ENCODE peak calls at places on chromosomes 4 and X, in eight cellular contexts. One of them, this sample, is unnamed. For H3K36me3 and H3K4me1, the result is how much of the 10 kb centered on the place peaks cover.

GRCh38 chr4:99052902-99053301 is 35.7 kb downstream of the ADH5 start:
- DNase-seq in psoas muscle: no peak
- DNase-seq in endothelial cell of umbilical vein: no peak
- DNase-seq in breast epithelium: no peak
- DNase-seq in uterus: no peak
- DNase-seq in tibial artery: no peak
- DNase-seq in mammary epithelial cell: no peak
- DNase-seq in right atrium auricular region: no peak
- DNase-seq in this sample: no peak

GRCh38 chr4:54229631-54230478 is 762 bp downstream of the PDGFRA start:
- DNase-seq in right atrium auricular region: no peak
- DNase-seq in endothelial cell of umbilical vein: no peak
- DNase-seq in breast epithelium: peak
- DNase-seq in mammary epithelial cell: no peak
- DNase-seq in tibial artery: no peak
- DNase-seq in uterus: no peak
- DNase-seq in psoas muscle: peak
- DNase-seq in this sample: no peak

GRCh38 chr4:184959309-184959708 is 59.0 kb upstream of the HELT start:
- DNase-seq in uterus: no peak
- DNase-seq in right atrium auricular region: peak
- DNase-seq in breast epithelium: no peak
- DNase-seq in psoas muscle: no peak
- DNase-seq in endothelial cell of umbilical vein: no peak
- DNase-seq in mammary epithelial cell: no peak
- DNase-seq in tibial artery: no peak
- DNase-seq in this sample: no peak

GRCh38 chr4:124851741-124852140 is 139.2 kb upstream of the ANKRD50 start:
- DNase-seq in tibial artery: no peak
- DNase-seq in psoas muscle: no peak
- DNase-seq in right atrium auricular region: no peak
- DNase-seq in uterus: no peak
- DNase-seq in endothelial cell of umbilical vein: no peak
- DNase-seq in mammary epithelial cell: no peak
- DNase-seq in breast epithelium: no peak
- DNase-seq in this sample: no peak

GRCh38 chr4:176886135-176886534 is 93.4 kb upstream of the VEGFC start:
- DNase-seq in psoas muscle: no peak
- DNase-seq in right atrium auricular region: no peak
- DNase-seq in tibial artery: no peak
- DNase-seq in mammary epithelial cell: no peak
- DNase-seq in breast epithelium: no peak
- DNase-seq in uterus: no peak
- DNase-seq in endothelial cell of umbilical vein: no peak
- DNase-seq in this sample: no peak

GRCh38 chrX:11765449-11765848 is 7.4 kb downstream of the MSL3 start:
- DNase-seq in breast epithelium: no peak
- DNase-seq in tibial artery: no peak
- DNase-seq in mammary epithelial cell: no peak
- DNase-seq in psoas muscle: no peak
- DNase-seq in right atrium auricular region: no peak
- DNase-seq in uterus: no peak
- DNase-seq in endothelial cell of umbilical vein: no peak
- DNase-seq in this sample: no peak

GRCh38 chr4:74444891-74445642 is at the start of gene AREG:
- DNase-seq in right atrium auricular region: peak
- DNase-seq in tibial artery: peak
- DNase-seq in psoas muscle: peak
- DNase-seq in breast epithelium: peak
- DNase-seq in endothelial cell of umbilical vein: peak
- DNase-seq in mammary epithelial cell: peak
- DNase-seq in uterus: peak
- DNase-seq in this sample: peak

GRCh38 chr4:113617195-113617594 is 144.3 kb downstream of the CAMK2D start:
- DNase-seq in right atrium auricular region: no peak
- DNase-seq in mammary epithelial cell: no peak
- DNase-seq in uterus: no peak
- DNase-seq in tibial artery: no peak
- DNase-seq in endothelial cell of umbilical vein: no peak
- DNase-seq in breast epithelium: no peak
- DNase-seq in psoas muscle: no peak
- DNase-seq in this sample: no peak

GRCh38 chr4:113825272-113825671 is 63.7 kb upstream of the CAMK2D start:
- DNase-seq in psoas muscle: no peak
- DNase-seq in tibial artery: no peak
- DNase-seq in right atrium auricular region: no peak
- DNase-seq in endothelial cell of umbilical vein: no peak
- DNase-seq in uterus: no peak
- DNase-seq in mammary epithelial cell: no peak
- DNase-seq in breast epithelium: no peak
- DNase-seq in this sample: no peak

GRCh38 chrX:152903589-152903988 is 5.7 kb downstream of the ZNF185 start:
- DNase-seq in endothelial cell of umbilical vein: no peak
- DNase-seq in uterus: no peak
- DNase-seq in breast epithelium: no peak
- DNase-seq in right atrium auricular region: no peak
- DNase-seq in mammary epithelial cell: no peak
- DNase-seq in psoas muscle: peak
- DNase-seq in tibial artery: no peak
- DNase-seq in this sample: no peak

GRCh38 chr4:179125870-179126269 is 1683.6 kb upstream of the AGA start:
- DNase-seq in breast epithelium: no peak
- DNase-seq in uterus: no peak
- DNase-seq in tibial artery: no peak
- DNase-seq in right atrium auricular region: no peak
- DNase-seq in mammary epithelial cell: no peak
- DNase-seq in endothelial cell of umbilical vein: no peak
- DNase-seq in psoas muscle: no peak
- DNase-seq in this sample: no peak

DNA sequence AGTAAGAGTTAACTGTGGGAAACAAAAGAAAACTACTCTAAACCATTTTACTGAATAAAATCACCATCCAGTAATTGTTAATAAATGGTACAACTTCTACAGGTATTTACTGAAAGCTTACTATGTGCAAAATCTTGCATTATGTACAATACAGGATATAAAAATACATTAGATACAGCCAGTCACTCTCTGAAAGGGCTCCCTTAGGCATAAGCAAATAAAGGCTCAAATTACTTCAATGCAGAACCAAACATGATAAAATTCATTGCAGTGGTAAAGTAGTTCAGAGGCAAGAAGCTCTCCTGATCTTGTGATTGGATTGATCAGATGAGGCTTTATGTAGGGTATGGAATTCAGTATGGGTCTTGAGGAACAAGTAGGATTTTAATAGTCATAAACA is 100.2 kb downstream of the KLHL13 start:
- DNase-seq in uterus: no peak
- DNase-seq in mammary epithelial cell: no peak
- DNase-seq in right atrium auricular region: no peak
- DNase-seq in breast epithelium: no peak
- DNase-seq in psoas muscle: no peak
- DNase-seq in endothelial cell of umbilical vein: no peak
- DNase-seq in tibial artery: no peak
- DNase-seq in this sample: no peak
- H3K27ac ChIP-seq in uterus: no peak
- H3K27ac ChIP-seq in mammary epithelial cell: no peak
- H3K27ac ChIP-seq in right atrium auricular region: no peak
- H3K27ac ChIP-seq in breast epithelium: no peak
- H3K27ac ChIP-seq in psoas muscle: no peak
- H3K27ac ChIP-seq in endothelial cell of umbilical vein: no peak
- H3K27ac ChIP-seq in tibial artery: no peak
- H3K27ac ChIP-seq in this sample: no peak

GRCh38 chrX:1391707-1392375 is at the start of gene SLC25A6:
- DNase-seq in endothelial cell of umbilical vein: peak
- DNase-seq in right atrium auricular region: peak
- DNase-seq in tibial artery: peak
- DNase-seq in mammary epithelial cell: peak
- DNase-seq in psoas muscle: peak
- DNase-seq in breast epithelium: peak
- DNase-seq in uterus: peak
- DNase-seq in this sample: peak
- H3K36me3 ChIP-seq in endothelial cell of umbilical vein: under half
- H3K36me3 ChIP-seq in right atrium auricular region: under half
- H3K36me3 ChIP-seq in tibial artery: under half
- H3K36me3 ChIP-seq in mammary epithelial cell: under half
- H3K36me3 ChIP-seq in psoas muscle: half or more
- H3K36me3 ChIP-seq in breast epithelium: under half
- H3K36me3 ChIP-seq in uterus: under half
- H3K36me3 ChIP-seq in this sample: half or more

GRCh38 chr4:121216438-121216837 is 52.3 kb upstream of the TNIP3 start:
- DNase-seq in endothelial cell of umbilical vein: no peak
- DNase-seq in breast epithelium: no peak
- DNase-seq in uterus: no peak
- DNase-seq in tibial artery: no peak
- DNase-seq in right atrium auricular region: no peak
- DNase-seq in psoas muscle: no peak
- DNase-seq in mammary epithelial cell: no peak
- DNase-seq in this sample: no peak
- H3K4me1 ChIP-seq in endothelial cell of umbilical vein: under half
- H3K4me1 ChIP-seq in breast epithelium: under half
- H3K4me1 ChIP-seq in uterus: under half
- H3K4me1 ChIP-seq in tibial artery: under half
- H3K4me1 ChIP-seq in right atrium auricular region: under half
- H3K4me1 ChIP-seq in psoas muscle: under half
- H3K4me1 ChIP-seq in mammary epithelial cell: under half
- H3K4me1 ChIP-seq in this sample: under half

DNA sequence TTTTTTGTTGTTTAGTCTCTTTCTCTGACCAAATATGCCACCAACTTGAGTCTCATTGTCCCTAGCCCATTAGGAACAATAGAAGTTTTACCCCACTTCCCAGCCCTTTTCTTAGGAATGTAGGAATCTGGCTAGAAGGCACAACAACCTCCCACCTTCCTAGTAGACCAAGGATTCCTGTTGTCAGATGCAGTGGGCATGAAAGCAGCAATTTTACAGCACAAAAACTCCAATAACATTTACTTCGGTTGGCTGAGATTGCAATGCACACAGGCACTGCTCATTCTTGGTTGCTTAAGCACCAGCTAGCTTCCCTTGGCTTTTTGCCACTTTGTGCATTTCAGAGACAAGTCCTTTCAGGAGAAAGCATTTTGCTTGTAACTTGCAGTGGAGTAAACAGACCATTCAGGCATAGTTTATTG is 312.8 kb downstream of the TENM3 start:
- DNase-seq in right atrium auricular region: no peak
- DNase-seq in mammary epithelial cell: peak
- DNase-seq in breast epithelium: no peak
- DNase-seq in tibial artery: no peak
- DNase-seq in psoas muscle: no peak
- DNase-seq in uterus: peak
- DNase-seq in endothelial cell of umbilical vein: no peak
- DNase-seq in this sample: no peak
- H3K27ac ChIP-seq in right atrium auricular region: no peak
- H3K27ac ChIP-seq in mammary epithelial cell: no peak
- H3K27ac ChIP-seq in breast epithelium: no peak
- H3K27ac ChIP-seq in tibial artery: no peak
- H3K27ac ChIP-seq in psoas muscle: no peak
- H3K27ac ChIP-seq in uterus: no peak
- H3K27ac ChIP-seq in endothelial cell of umbilical vein: no peak
- H3K27ac ChIP-seq in this sample: no peak

GRCh38 chr4:55871299-55871800 is 17.9 kb downstream of the EXOC1 start:
- DNase-seq in psoas muscle: no peak
- DNase-seq in endothelial cell of umbilical vein: no peak
- DNase-seq in breast epithelium: no peak
- DNase-seq in uterus: no peak
- DNase-seq in right atrium auricular region: no peak
- DNase-seq in mammary epithelial cell: no peak
- DNase-seq in tibial artery: no peak
- DNase-seq in this sample: no peak
- H3K36me3 ChIP-seq in psoas muscle: half or more
- H3K36me3 ChIP-seq in endothelial cell of umbilical vein: under half
- H3K36me3 ChIP-seq in breast epithelium: under half
- H3K36me3 ChIP-seq in uterus: under half
- H3K36me3 ChIP-seq in right atrium auricular region: under half
- H3K36me3 ChIP-seq in mammary epithelial cell: under half
- H3K36me3 ChIP-seq in tibial artery: half or more
- H3K36me3 ChIP-seq in this sample: under half

DNA sequence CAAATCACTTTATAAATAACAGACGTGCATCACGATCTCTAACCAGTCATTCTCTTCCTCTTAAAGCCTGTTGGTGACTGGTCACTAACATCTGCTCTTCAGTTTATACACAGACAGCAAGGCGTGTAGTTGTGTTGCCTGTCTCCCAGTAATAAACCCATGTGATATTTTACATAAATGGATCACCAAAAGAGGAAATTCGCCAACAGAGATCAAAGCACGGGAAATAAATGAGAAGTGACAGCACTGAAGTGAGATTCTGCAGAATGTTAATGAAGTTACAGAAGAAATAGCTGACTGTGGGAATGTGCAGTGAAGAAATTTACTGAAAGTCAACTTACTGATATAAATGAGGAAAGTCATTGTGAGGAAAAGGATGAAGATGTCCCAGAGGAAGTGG is 47.0 kb downstream of the AFF1 start:
- DNase-seq in breast epithelium: no peak
- DNase-seq in right atrium auricular region: no peak
- DNase-seq in endothelial cell of umbilical vein: no peak
- DNase-seq in mammary epithelial cell: no peak
- DNase-seq in tibial artery: no peak
- DNase-seq in psoas muscle: no peak
- DNase-seq in uterus: no peak
- DNase-seq in this sample: no peak
- H3K4me1 ChIP-seq in breast epithelium: under half
- H3K4me1 ChIP-seq in right atrium auricular region: under half
- H3K4me1 ChIP-seq in endothelial cell of umbilical vein: under half
- H3K4me1 ChIP-seq in mammary epithelial cell: under half
- H3K4me1 ChIP-seq in tibial artery: under half
- H3K4me1 ChIP-seq in psoas muscle: under half
- H3K4me1 ChIP-seq in uterus: under half
- H3K4me1 ChIP-seq in this sample: under half

DNA sequence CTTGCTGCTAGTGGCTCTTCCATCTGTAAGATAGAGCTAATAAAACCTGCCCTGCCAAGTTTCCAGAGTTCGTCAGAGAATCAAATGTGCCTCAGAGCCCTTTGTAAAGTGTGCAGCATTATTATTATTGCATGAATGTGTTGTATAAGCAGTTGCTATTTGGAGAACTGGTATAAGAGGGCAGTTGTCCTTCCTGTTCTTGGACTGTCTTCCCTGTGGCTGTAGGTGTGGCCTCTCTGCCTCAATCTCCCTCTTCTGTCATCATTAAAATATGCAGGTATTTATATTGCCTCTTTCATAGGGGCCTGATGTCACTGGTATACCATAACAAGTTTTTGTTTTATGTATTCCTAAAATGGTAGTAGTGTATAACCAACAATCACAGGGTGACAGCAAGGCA is 3.8 kb downstream of the MTM1 start:
- DNase-seq in psoas muscle: no peak
- DNase-seq in endothelial cell of umbilical vein: no peak
- DNase-seq in breast epithelium: no peak
- DNase-seq in mammary epithelial cell: peak
- DNase-seq in uterus: no peak
- DNase-seq in tibial artery: no peak
- DNase-seq in right atrium auricular region: no peak
- DNase-seq in this sample: no peak
- H3K27ac ChIP-seq in psoas muscle: no peak
- H3K27ac ChIP-seq in endothelial cell of umbilical vein: no peak
- H3K27ac ChIP-seq in breast epithelium: no peak
- H3K27ac ChIP-seq in mammary epithelial cell: peak
- H3K27ac ChIP-seq in uterus: no peak
- H3K27ac ChIP-seq in tibial artery: no peak
- H3K27ac ChIP-seq in right atrium auricular region: no peak
- H3K27ac ChIP-seq in this sample: peak